ENCODE peak calls at places on chromosomes 13 and 19, in four cellular contexts. U, J, B and C are unnamed samples.

GRCh38 chr19:15671891-15672579 is 852 bp upstream of the CYP4F12 start:
- DNase-seq in U (no peak), B (no peak), J (no peak), C (no peak)

GRCh38 chr19:38229585-38230073 is 5.6 kb upstream of the DPF1 start:
- DNase-seq in U (peak; percentile 92), B (peak; percentile 81), J (peak; percentile 57), C (peak; percentile 43)

GRCh38 chr19:34355201-34355600 is 9.8 kb upstream of the GPI start:
- DNase-seq in U (no peak), J (no peak), B (no peak), C (no peak)

GRCh38 chr19:2040647-2041435 is 10.2 kb downstream of the MKNK2 start:
- DNase-seq in J (no peak), B (peak; percentile 66), U (no peak), C (no peak)

GRCh38 chr19:7871530-7872305 is 2.5 kb downstream of the PRR36 start:
- DNase-seq in U (peak; percentile 98), J (peak; percentile 96), B (peak; percentile 92), C (peak; percentile 95)

GRCh38 chr19:55384576-55385235 is 614 bp upstream of the TMEM238 start:
- DNase-seq in J (no peak), U (no peak), B (peak; percentile 72), C (peak; percentile 47)

GRCh38 chr13:111209613-111210012 is 94.5 kb downstream of the ARHGEF7 start:
- DNase-seq in J (no peak), B (no peak), U (no peak), C (no peak)

GRCh38 chr13:50025446-50025845 is 10.2 kb downstream of the KCNRG start:
- DNase-seq in J (no peak), B (no peak), U (no peak), C (no peak)

GRCh38 chr19:13100031-13100588 is 2.5 kb downstream of the LYL1 start:
- DNase-seq in U (no peak), J (no peak), B (peak; percentile 49), C (no peak)

GRCh38 chr19:3984584-3984907 is 717 bp downstream of the EEF2 start:
- DNase-seq in B (no peak), U (no peak), J (no peak), C (no peak)

GRCh38 chr13:114128624-114129522 is 3.5 kb downstream of the RASA3 start:
- DNase-seq in B (peak; percentile 93), J (no peak), U (peak; percentile 91), C (peak; percentile 72)

GRCh38 chr13:96678801-96679200 is 315.5 kb downstream of the OXGR1 start:
- DNase-seq in J (no peak), B (no peak), U (no peak), C (no peak)

GRCh38 chr13:41458187-41458938 is 1.0 kb downstream of the RGCC start:
- DNase-seq in U (peak; percentile 18), B (peak; percentile 75), J (no peak), C (peak; percentile 43)

GRCh38 chr13:51444922-51445321 is 7.9 kb downstream of the INTS6 start:
- DNase-seq in U (peak; percentile 72), J (no peak), B (no peak), C (no peak)

GRCh38 chr19:12983561-12984142 is 11.6 kb upstream of the NFIX start:
- DNase-seq in U (peak; percentile 87), J (peak; percentile 33), B (peak; percentile 94), C (peak; percentile 83)

GRCh38 chr19:29596885-29597525 is 9.1 kb upstream of the POP4 start:
- DNase-seq in U (peak; percentile 34), J (no peak), B (no peak), C (no peak)

GRCh38 chr13:22736084-22736767 is 444.6 kb upstream of the SGCG start:
- DNase-seq in J (no peak), U (no peak), B (peak; percentile 37), C (no peak)

GRCh38 chr19:8306235-8307054 is 1.7 kb downstream of the CD320 start:
- DNase-seq in U (no peak), B (no peak), J (no peak), C (peak; percentile 69)

DNA sequence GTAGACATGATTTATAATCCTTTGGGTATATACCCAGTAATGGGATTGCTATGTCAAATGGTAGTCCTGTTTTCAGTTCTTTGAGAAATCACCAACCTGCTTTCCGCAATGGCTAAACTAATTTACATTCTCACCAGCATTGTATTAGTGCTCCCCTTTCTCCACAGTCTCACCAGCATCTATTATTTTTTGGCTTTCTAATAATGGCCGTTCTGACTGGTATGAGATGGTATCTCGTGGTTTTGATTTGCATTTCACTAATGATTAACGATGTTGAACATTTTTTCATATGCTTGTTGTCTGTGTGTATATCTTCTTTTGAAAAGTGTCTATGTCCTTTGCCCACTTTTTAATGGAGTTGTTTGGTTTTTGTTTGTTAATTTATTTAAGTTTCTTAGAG is 165.1 kb downstream of the PDS5B start:
- DNase-seq in B (no peak), J (no peak), U (no peak), C (no peak)
- H3K9me3 ChIP-seq in B (no peaks in the 10 kb centered on the region), J (no peaks in the 10 kb centered on the region), U (no peaks in the 10 kb centered on the region), C (no peaks in the 10 kb centered on the region)

GRCh38 chr19:50331187-50332013 is 2.2 kb upstream of the KCNC3 start:
- DNase-seq in J (no peak), B (no peak), U (no peak), C (no peak)

GRCh38 chr19:50333235-50333736 is 4.1 kb upstream of the KCNC3 start:
- DNase-seq in J (no peak), B (peak; percentile 96), U (peak; percentile 92), C (peak; percentile 88)

GRCh38 chr19:50332014-50332263 is 2.8 kb upstream of the KCNC3 start:
- DNase-seq in U (no peak), B (no peak), J (no peak), C (no peak)

GRCh38 chr19:50333737-50334617 is 4.8 kb upstream of the KCNC3 start:
- DNase-seq in B (peak; percentile 91), J (no peak), U (peak; percentile 79), C (peak; percentile 82)

GRCh38 chr19:50332264-50333038 is 3.3 kb upstream of the KCNC3 start:
- DNase-seq in B (no peak), U (no peak), J (no peak), C (no peak)
- H3K4me1 ChIP-seq in B (peaks cover 1% of the 10 kb centered on the region), U (peaks cover 18% of the 10 kb centered on the region), J (peaks cover 9% of the 10 kb centered on the region), C (peaks cover 10% of the 10 kb centered on the region)

DNA sequence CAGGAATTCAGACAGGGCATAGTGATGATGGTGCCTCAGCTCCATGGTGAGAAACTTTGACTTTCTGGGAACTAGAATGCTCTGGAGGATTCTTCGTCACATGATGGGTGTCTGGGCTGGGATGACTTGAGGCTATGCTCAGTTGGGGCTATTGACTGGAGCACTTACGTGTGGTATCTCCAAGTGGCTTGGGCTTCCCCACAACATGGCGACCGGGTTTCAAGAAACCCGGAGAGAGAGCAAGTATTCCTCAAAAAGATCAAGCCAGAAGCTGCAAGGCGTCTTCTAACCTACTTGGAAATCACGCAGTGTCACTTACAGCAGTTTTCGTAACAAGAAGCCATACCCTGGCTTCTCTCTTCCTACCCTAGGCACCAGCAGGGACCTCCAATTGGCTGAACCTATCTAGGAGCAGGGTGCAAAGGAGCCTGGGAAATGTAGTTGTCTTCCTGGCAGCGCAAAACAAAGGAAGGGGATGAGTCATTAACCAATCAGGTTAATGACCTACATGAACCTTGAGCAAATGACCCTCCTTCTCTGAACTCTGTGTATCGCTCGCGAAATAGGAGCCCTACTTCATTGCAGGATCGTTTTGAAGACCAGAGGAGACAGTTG is 22.4 kb downstream of the VAV1 start:
- DNase-seq in U (no peak), B (no peak), J (no peak), C (no peak)
- H3K9me3 ChIP-seq in U (no peaks in the 10 kb centered on the region), B (peaks cover 6% of the 10 kb centered on the region), J (peaks cover 24% of the 10 kb centered on the region), C (peaks cover 4% of the 10 kb centered on the region)

GRCh38 chr13:39311619-39312018 is 273.4 kb downstream of the NHLRC3 start:
- DNase-seq in J (no peak), B (no peak), U (peak; percentile 61), C (no peak)

GRCh38 chr13:39302855-39303254 is 264.6 kb downstream of the NHLRC3 start:
- DNase-seq in B (no peak), J (no peak), U (no peak), C (no peak)

GRCh38 chr13:39310961-39311360 is 272.7 kb downstream of the NHLRC3 start:
- DNase-seq in J (no peak), U (no peak), B (no peak), C (no peak)

DNA sequence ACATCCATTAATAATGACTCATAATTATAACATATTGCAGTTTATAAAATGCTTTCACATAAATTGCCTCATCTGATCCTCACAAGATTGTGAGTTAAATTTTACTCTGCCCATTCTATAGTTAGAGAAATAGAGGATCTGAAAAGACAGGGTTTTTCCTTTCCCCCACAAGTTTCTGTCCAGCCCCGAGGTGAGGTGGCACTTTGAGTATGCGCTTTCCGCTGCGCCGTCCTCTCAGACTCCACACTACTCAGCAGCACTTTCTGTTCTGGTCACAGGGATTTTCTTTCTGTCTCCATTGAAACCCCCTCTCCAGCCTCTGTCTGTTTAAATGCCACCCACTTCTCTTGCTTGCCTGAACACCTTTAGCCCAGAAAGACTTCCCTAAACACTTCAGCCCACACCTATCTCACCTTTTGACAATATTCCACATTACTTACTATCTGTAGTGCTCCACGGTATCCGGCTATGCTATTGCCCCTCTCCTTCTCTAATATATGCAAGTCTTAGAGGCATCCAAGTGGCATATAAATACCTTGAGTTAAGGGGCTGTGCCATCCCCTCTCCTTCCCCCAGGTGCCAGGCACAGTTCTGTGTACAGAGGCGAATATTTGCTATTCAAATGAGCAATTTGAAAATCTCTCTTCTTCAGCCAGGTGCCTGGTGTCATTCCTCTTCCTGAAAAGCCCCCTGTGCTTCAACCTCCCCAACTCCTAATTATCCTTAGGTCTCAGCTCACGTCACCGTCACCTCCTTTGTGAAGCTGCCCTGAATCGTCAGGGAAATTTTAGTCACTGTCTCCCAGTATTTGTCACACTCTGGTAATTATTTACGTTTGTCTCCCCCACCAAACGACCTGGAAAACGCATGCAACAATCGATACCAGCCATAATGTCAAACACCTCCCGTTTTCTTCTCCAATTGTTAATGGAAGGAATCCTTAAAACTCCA is 268.7 kb downstream of the NHLRC3 start:
- DNase-seq in U (no peak), B (no peak), J (no peak), C (no peak)
- H3K4me1 ChIP-seq in U (no peaks in the 10 kb centered on the region), B (peaks cover 5% of the 10 kb centered on the region), J (no peaks in the 10 kb centered on the region), C (no peaks in the 10 kb centered on the region)

GRCh38 chr19:11729586-11729985 is 9.2 kb downstream of the ZNF823 start:
- DNase-seq in U (no peak), B (no peak), J (no peak), C (no peak)
- H3K9me3 ChIP-seq in U (no peaks in the 10 kb centered on the region), B (no peaks in the 10 kb centered on the region), J (peaks cover 13% of the 10 kb centered on the region), C (peaks cover 11% of the 10 kb centered on the region)

DNA sequence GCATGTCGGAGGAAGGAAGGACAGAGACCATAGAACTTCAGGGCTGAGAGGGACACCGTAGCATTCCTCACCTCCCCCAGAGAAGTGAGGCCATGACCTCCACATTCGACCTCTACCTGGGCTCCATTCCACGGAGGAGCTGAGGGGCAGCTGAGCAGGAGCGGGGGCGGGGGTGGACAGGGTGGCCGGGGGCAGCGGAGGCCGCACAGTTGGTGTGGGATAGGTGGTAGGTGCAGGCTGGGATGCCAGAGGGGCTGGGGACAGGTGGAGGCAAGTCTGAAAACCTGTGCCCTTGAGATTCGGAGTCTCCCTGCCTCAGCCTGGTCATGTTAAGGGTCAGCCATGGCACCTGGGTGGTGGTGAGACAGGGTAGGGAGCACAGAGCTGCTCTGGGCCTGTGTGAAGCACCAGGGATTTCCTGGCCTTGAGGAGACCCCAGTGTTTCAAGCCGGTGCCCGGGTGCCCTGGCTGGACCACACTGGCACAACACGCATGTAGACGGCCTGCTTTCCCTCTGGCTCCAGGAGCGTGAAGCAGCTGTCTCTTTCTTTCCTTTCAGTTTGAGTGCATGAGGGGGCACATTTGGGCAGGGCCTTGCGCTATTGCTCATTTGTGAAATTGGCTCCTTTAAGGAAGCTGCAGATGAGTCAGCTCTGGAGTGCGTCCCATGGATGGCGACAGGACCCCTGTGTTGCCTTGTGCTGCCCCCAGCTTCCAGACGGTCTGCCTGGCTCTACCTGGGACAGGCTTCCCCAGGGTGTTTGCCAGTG is 51.8 kb downstream of the TSSK6 start:
- DNase-seq in U (peak; percentile 68), B (peak; percentile 65), J (no peak), C (no peak)
- H3K4me1 ChIP-seq in U (peaks cover 49% of the 10 kb centered on the region), B (peaks cover 42% of the 10 kb centered on the region), J (peaks cover 54% of the 10 kb centered on the region), C (peaks cover 54% of the 10 kb centered on the region)